ENCODE peak calls at places on chromosomes 2 and 18, in seven cellular contexts. B, G, M, U, E, Z and N are unnamed samples.

GRCh38 chr2:1088192-1088860 is 137.7 kb downstream of the SNTG2 start:
- DNase-seq in Z (peak), B (no peak), G (no peak), E (no peak), M (no peak), U (no peak), N (no peak)

GRCh38 chr2:130382313-130382917 is 26.6 kb downstream of the PTPN18 start:
- DNase-seq in M (no peak), E (no peak), U (no peak), Z (no peak), B (no peak), G (no peak), N (no peak)

GRCh38 chr2:63378589-63378988 is 209.7 kb downstream of the WDPCP start:
- DNase-seq in B (peak), E (no peak), Z (peak), U (no peak), G (no peak), M (no peak), N (no peak)

GRCh38 chr18:24068945-24069693 is 54.6 kb downstream of the TTC39C start:
- DNase-seq in U (no peak), M (no peak), G (no peak), Z (no peak), B (no peak), E (no peak), N (no peak)

GRCh38 chr2:84865181-84865783 is 15.6 kb downstream of the TRABD2A start:
- DNase-seq in M (no peak), Z (peak), G (no peak), B (peak), U (no peak), E (no peak), N (no peak)

GRCh38 chr18:78169487-78169886 is 810.1 kb upstream of the SALL3 start:
- DNase-seq in G (no peak), Z (no peak), E (no peak), B (peak), M (no peak), U (no peak), N (no peak)

GRCh38 chr2:72603481-72603880 is 222.4 kb downstream of the EXOC6B start:
- DNase-seq in E (no peak), B (no peak), Z (no peak), U (peak), G (no peak), M (no peak), N (no peak)

GRCh38 chr18:47254341-47254939 is 3.0 kb upstream of the SKOR2 start:
- DNase-seq in U (peak), B (peak), M (peak), G (peak), E (peak), Z (peak), N (no peak)

GRCh38 chr2:39736593-39736992 is 42.5 kb downstream of the THUMPD2 start:
- DNase-seq in U (no peak), B (no peak), G (no peak), Z (peak), M (no peak), E (no peak), N (no peak)

GRCh38 chr18:56270851-56271250 is 367.5 kb downstream of the TXNL1 start:
- DNase-seq in Z (no peak), M (no peak), U (no peak), E (no peak), B (no peak), G (no peak), N (no peak)

GRCh38 chr18:6120820-6121279 is 225.5 kb upstream of the TMEM200C start:
- DNase-seq in G (no peak), Z (no peak), U (no peak), M (peak), E (no peak), B (no peak), N (no peak)

GRCh38 chr2:28160986-28161425 is 231.7 kb upstream of the FOSL2 start:
- DNase-seq in E (no peak), U (no peak), Z (peak), B (no peak), G (no peak), M (no peak), N (no peak)

GRCh38 chr2:59774821-59775463 is 778.5 kb downstream of the BCL11A start:
- DNase-seq in U (no peak), Z (no peak), G (no peak), B (no peak), M (no peak), E (no peak), N (no peak)

GRCh38 chr18:73023975-73024374 is 156.2 kb upstream of the NETO1 start:
- DNase-seq in U (no peak), B (no peak), Z (no peak), M (no peak), E (no peak), G (no peak), N (no peak)

GRCh38 chr2:205574041-205574440 is 108.3 kb upstream of the NRP2 start:
- DNase-seq in E (no peak), U (no peak), Z (peak), M (no peak), B (no peak), G (no peak), N (no peak)

GRCh38 chr2:184646177-184646576 is 47.8 kb downstream of the ZNF804A start:
- DNase-seq in B (no peak), Z (peak), M (no peak), U (no peak), E (no peak), G (no peak), N (no peak)

GRCh38 chr2:119517433-119517832 is 6.8 kb downstream of the SCTR start:
- DNase-seq in Z (peak), M (peak), B (peak), E (peak), U (peak), G (peak), N (peak)

GRCh38 chr18:73670536-73670935 is 477.1 kb downstream of the FBXO15 start:
- DNase-seq in U (no peak), G (no peak), E (no peak), M (no peak), B (no peak), Z (peak), N (no peak)

DNA sequence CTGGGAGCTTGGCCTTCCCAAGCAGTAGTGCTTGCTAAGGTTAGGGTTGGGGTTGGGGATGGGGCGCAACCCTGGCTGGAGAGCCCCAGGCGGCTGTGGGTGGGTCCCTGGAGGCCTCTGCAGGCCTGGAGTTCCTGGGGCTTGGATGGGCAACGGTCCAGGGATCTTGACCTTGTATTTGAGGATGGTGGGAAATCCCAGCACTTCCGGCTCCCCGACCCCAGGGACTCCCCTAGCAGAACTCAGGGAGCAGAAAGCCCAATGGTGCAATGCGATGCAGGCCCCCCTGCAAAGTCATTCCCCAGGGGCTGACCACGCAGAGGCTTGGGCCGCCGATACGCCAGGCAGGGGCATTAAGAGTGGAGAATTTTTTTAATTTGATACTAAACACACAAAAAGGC is 12.5 kb upstream of the MLPH start:
- DNase-seq in B (no peak), E (no peak), M (peak), U (no peak), Z (no peak), G (peak), N (no peak)
- TF ChIP-seq CTCF in B (no peak), E (no peak), M (no peak), U (no peak), Z (no peak), G (no peak), N (no peak)

DNA sequence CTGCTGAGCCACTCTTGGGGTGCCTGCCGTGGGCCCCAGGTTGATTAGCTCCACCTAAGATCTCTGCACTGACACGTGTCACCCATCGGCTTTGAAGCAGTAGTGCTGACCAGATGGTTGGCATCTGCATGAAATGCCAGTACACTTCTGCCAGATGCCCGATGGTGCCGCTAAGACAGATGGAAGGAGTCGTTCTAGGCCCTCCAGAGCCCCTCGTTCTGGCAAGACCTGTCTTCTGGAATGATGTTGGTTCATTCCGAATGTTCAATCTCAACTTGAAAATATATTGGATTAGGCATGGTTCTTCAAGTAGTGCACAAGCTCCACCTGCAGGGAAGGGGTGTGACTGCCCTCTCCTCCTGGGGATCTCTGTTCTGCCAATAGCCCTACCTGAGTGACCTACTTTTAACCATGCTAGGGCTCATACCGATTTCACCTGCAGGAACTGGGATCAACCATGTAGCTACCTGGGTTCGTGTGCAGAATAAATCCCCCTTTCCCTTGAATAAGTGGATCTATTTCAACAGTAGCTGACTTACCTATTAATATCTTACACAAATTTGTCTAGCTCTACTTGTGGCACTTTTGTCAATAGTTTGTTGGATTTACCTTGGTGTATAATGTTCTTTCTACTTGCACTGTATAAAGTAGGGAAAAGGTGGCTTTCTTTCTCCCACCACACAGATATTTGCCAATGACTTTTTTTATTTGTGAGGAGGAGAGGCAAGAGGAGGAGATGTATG is 342.6 kb downstream of the CTNNA2 start:
- DNase-seq in E (no peak), M (no peak), U (peak), G (peak), Z (no peak), B (no peak), N (no peak)
- TF ChIP-seq CTCF in E (peak), M (no peak), U (no peak), G (peak), Z (no peak), B (no peak), N (no peak)

GRCh38 chr2:170535552-170535951 is 179.6 kb upstream of the SP5 start:
- DNase-seq in E (no peak), U (no peak), G (no peak), M (no peak), Z (no peak), B (no peak), N (no peak)
- TF ChIP-seq CTCF in E (no peak), U (no peak), G (no peak), M (no peak), Z (no peak), B (no peak), N (no peak)

GRCh38 chr2:31018280-31018679 is 120.0 kb downstream of the GALNT14 start:
- DNase-seq in U (no peak), Z (no peak), G (no peak), M (no peak), B (no peak), E (no peak), N (no peak)

GRCh38 chr2:31023550-31023949 is 114.7 kb downstream of the GALNT14 start:
- DNase-seq in U (no peak), G (no peak), M (no peak), Z (no peak), B (no peak), E (no peak), N (no peak)

DNA sequence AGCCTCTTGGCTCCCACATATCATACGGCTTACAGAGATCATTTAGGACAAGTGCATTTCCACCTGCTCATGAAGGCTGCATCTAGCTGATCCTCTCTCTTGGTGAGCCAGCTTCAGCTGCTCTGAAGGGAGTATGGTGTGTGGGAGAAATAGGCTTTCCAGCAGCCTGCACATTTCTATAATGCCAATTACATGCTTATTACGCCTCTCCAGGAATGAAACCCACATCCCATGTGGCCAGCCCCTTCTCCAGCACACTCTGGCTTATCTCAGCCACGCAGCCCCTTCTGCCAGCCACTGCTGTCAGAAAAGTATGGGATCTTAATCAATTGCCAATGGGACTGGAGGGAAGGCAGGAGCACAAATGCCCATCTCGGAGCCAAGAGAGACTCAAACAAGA is 117.5 kb downstream of the GALNT14 start:
- DNase-seq in E (no peak), Z (no peak), G (no peak), M (no peak), U (no peak), B (no peak), N (no peak)
- TF ChIP-seq CTCF in E (no peak), Z (no peak), G (no peak), M (no peak), U (no peak), B (no peak), N (no peak)

GRCh38 chr2:238557855-238558435 is 131.2 kb downstream of the ASB1 start:
- DNase-seq in Z (no peak), E (no peak), M (no peak), G (no peak), B (no peak), U (no peak), N (no peak)
- TF ChIP-seq CTCF in Z (no peak), E (no peak), M (no peak), G (no peak), B (no peak), U (no peak), N (no peak)

GRCh38 chr2:19687260-19687659 is 214.5 kb downstream of the TTC32 start:
- DNase-seq in B (no peak), U (no peak), G (no peak), M (no peak), Z (no peak), E (no peak), N (no peak)
- TF ChIP-seq CTCF in B (no peak), U (no peak), G (no peak), M (no peak), Z (no peak), E (no peak), N (no peak)

GRCh38 chr2:167935803-167936110 is 311.6 kb downstream of the STK39 start:
- DNase-seq in U (no peak), E (no peak), M (no peak), B (no peak), Z (no peak), G (no peak), N (no peak)
- TF ChIP-seq CTCF in U (no peak), E (no peak), M (no peak), B (no peak), Z (no peak), G (no peak), N (no peak)

GRCh38 chr18:7793100-7793499 is 226.0 kb downstream of the PTPRM start:
- DNase-seq in B (no peak), Z (no peak), M (no peak), E (no peak), G (no peak), U (no peak), N (no peak)

GRCh38 chr18:7784171-7784570 is 217.1 kb downstream of the PTPRM start:
- DNase-seq in B (no peak), M (no peak), Z (no peak), G (no peak), E (no peak), U (no peak), N (no peak)

GRCh38 chr18:7789853-7790552 is 222.9 kb downstream of the PTPRM start:
- DNase-seq in B (peak), Z (peak), M (no peak), E (no peak), G (no peak), U (peak), N (no peak)
- TF ChIP-seq CTCF in B (peak), Z (peak), M (peak), E (peak), G (peak), U (peak), N (no peak)

GRCh38 chr2:2762166-2762897 is 431.3 kb upstream of the MYT1L start:
- DNase-seq in Z (no peak), E (no peak), M (no peak), G (no peak), U (no peak), B (no peak), N (no peak)
- TF ChIP-seq CTCF in Z (no peak), E (no peak), M (no peak), G (no peak), U (no peak), B (no peak), N (no peak)